ENCODE peak calls at places on chromosomes 4 and X, in six cellular contexts. S is HEK293T, F is brain microvascular endothelial cell, O is fibroblast of mammary gland, R is IMR-90, L is GM12878. I is an unnamed sample.

GRCh38 chr4:53193111-53193510 is 172.8 kb downstream of the SCFD2 start:
- DNase-seq in S (no peak), F (no peak), O (no peak), R (peak), L (no peak), I (no peak)

GRCh38 chr4:108270466-108271450 is 102.0 kb upstream of the LEF1 start:
- DNase-seq in S (no peak), F (peak), O (peak), R (peak), L (no peak), I (no peak)

GRCh38 chrX:130902446-130902782 is 595 bp downstream of the ENOX2 start:
- DNase-seq in S (no peak), F (no peak), O (no peak), R (no peak), L (no peak), I (no peak)

GRCh38 chr4:71064521-71064920 is 71.1 kb downstream of the DCK start:
- DNase-seq in S (no peak), F (no peak), O (no peak), R (no peak), L (no peak), I (no peak)

GRCh38 chrX:130916636-130917422 is 13.8 kb upstream of the ENOX2 start:
- DNase-seq in S (peak), F (no peak), O (peak), R (peak), L (no peak), I (no peak)

GRCh38 chrX:18575744-18576143 is 96.2 kb downstream of the RS1 start:
- DNase-seq in S (no peak), F (no peak), O (no peak), R (no peak), L (no peak), I (no peak)

GRCh38 chrX:40175416-40176255 is 77.9 kb upstream of the BCOR start:
- DNase-seq in S (no peak), F (no peak), O (peak), R (no peak), L (no peak), I (peak)

GRCh38 chr4:143586080-143586479 is 72.6 kb downstream of the SMARCA5 start:
- DNase-seq in S (no peak), F (peak), O (peak), R (peak), L (no peak), I (no peak)

GRCh38 chr4:76342191-76342590 is 35.7 kb downstream of the STBD1 start:
- DNase-seq in S (no peak), F (no peak), O (no peak), R (no peak), L (no peak), I (no peak)

GRCh38 chrX:132564026-132564425 is 75.2 kb upstream of the MBNL3 start:
- DNase-seq in S (no peak), F (no peak), O (peak), R (no peak), L (no peak), I (no peak)

GRCh38 chrX:151896734-151897474 is 15.8 kb upstream of the MAGEA4 start:
- DNase-seq in S (no peak), F (peak), O (peak), R (peak), L (no peak), I (no peak)

GRCh38 chrX:136920001-136920400 is 39.5 kb upstream of the RBMX start:
- DNase-seq in S (no peak), F (no peak), O (peak), R (peak), L (no peak), I (no peak)

GRCh38 chr4:151921811-151922210 is 161.0 kb upstream of the GATB start:
- DNase-seq in S (no peak), F (no peak), O (peak), R (peak), L (no peak), I (no peak)

GRCh38 chr4:79626102-79626501 is 218.1 kb upstream of the GK2 start:
- DNase-seq in S (no peak), F (no peak), O (no peak), R (no peak), L (no peak), I (no peak)

GRCh38 chr4:83962492-83962891 is 426.6 kb downstream of the GPAT3 start:
- DNase-seq in S (no peak), F (no peak), O (no peak), R (no peak), L (no peak), I (no peak)

GRCh38 chr4:2273657-2274319 is 11.9 kb upstream of the MXD4 start:
- DNase-seq in S (no peak), F (no peak), O (no peak), R (no peak), L (no peak), I (no peak)

GRCh38 chr4:147349199-147349598 is 131.7 kb upstream of the EDNRA start:
- DNase-seq in S (no peak), F (no peak), O (no peak), R (no peak), L (no peak), I (no peak)

GRCh38 chrX:78168065-78168464 is 28.6 kb upstream of the TAF9B start:
- DNase-seq in S (no peak), F (no peak), O (peak), R (no peak), L (no peak), I (no peak)

GRCh38 chrX:19382500-19383145 is 38.9 kb downstream of the PDHA1 start:
- DNase-seq in S (peak), F (peak), O (peak), R (peak), L (no peak), I (peak)

I was measured in lung.